ENCODE peak calls at places on chromosomes 11 and 22, in five cellular contexts. One of them, this sample, is unnamed.

GRCh38 chr11:12731841-12732336 is 57.7 kb downstream of the TEAD1 start:
- DNase-seq in esophagus squamous epithelium: no peak
- DNase-seq in stimulated activated CD4-positive, alpha-beta T cell treated with anti-CD3 and anti-CD28 coated beads, Interleukin-2, amount 100 ng/mL, for 48 hours: no peak
- DNase-seq in skeletal muscle cell: no peak
- DNase-seq in T-cell: no peak
- DNase-seq in this sample: no peak

GRCh38 chr11:58059011-58059358 is 28.2 kb downstream of the OR6Q1 start:
- DNase-seq in esophagus squamous epithelium: no peak
- DNase-seq in stimulated activated CD4-positive, alpha-beta T cell treated with anti-CD3 and anti-CD28 coated beads, Interleukin-2, amount 100 ng/mL, for 48 hours: no peak
- DNase-seq in skeletal muscle cell: peak
- DNase-seq in T-cell: no peak
- DNase-seq in this sample: peak

GRCh38 chr11:104678408-104678807 is 219.9 kb downstream of the CASP12 start:
- DNase-seq in esophagus squamous epithelium: no peak
- DNase-seq in stimulated activated CD4-positive, alpha-beta T cell treated with anti-CD3 and anti-CD28 coated beads, Interleukin-2, amount 100 ng/mL, for 48 hours: no peak
- DNase-seq in skeletal muscle cell: no peak
- DNase-seq in T-cell: no peak
- DNase-seq in this sample: no peak

GRCh38 chr11:33687733-33688479 is 12.7 kb downstream of the C11orf91 start:
- DNase-seq in esophagus squamous epithelium: no peak
- DNase-seq in stimulated activated CD4-positive, alpha-beta T cell treated with anti-CD3 and anti-CD28 coated beads, Interleukin-2, amount 100 ng/mL, for 48 hours: no peak
- DNase-seq in skeletal muscle cell: no peak
- DNase-seq in T-cell: no peak
- DNase-seq in this sample: no peak

GRCh38 chr22:30824096-30824495 is 129.4 kb downstream of the OSBP2 start:
- DNase-seq in esophagus squamous epithelium: no peak
- DNase-seq in stimulated activated CD4-positive, alpha-beta T cell treated with anti-CD3 and anti-CD28 coated beads, Interleukin-2, amount 100 ng/mL, for 48 hours: no peak
- DNase-seq in skeletal muscle cell: no peak
- DNase-seq in T-cell: no peak
- DNase-seq in this sample: no peak

GRCh38 chr22:31826443-31826842 is 72.6 kb downstream of the DEPDC5 start:
- DNase-seq in esophagus squamous epithelium: no peak
- DNase-seq in stimulated activated CD4-positive, alpha-beta T cell treated with anti-CD3 and anti-CD28 coated beads, Interleukin-2, amount 100 ng/mL, for 48 hours: no peak
- DNase-seq in skeletal muscle cell: no peak
- DNase-seq in T-cell: no peak
- DNase-seq in this sample: no peak

GRCh38 chr11:12712132-12712531 is 37.9 kb downstream of the TEAD1 start:
- DNase-seq in esophagus squamous epithelium: no peak
- DNase-seq in stimulated activated CD4-positive, alpha-beta T cell treated with anti-CD3 and anti-CD28 coated beads, Interleukin-2, amount 100 ng/mL, for 48 hours: no peak
- DNase-seq in skeletal muscle cell: no peak
- DNase-seq in T-cell: no peak
- DNase-seq in this sample: no peak

GRCh38 chr22:48357196-48357595 is 1470.5 kb downstream of the BRD1 start:
- DNase-seq in esophagus squamous epithelium: no peak
- DNase-seq in stimulated activated CD4-positive, alpha-beta T cell treated with anti-CD3 and anti-CD28 coated beads, Interleukin-2, amount 100 ng/mL, for 48 hours: no peak
- DNase-seq in skeletal muscle cell: no peak
- DNase-seq in T-cell: no peak
- DNase-seq in this sample: no peak

GRCh38 chr11:114304065-114304464 is 7.9 kb downstream of the NNMT start:
- DNase-seq in esophagus squamous epithelium: no peak
- DNase-seq in stimulated activated CD4-positive, alpha-beta T cell treated with anti-CD3 and anti-CD28 coated beads, Interleukin-2, amount 100 ng/mL, for 48 hours: no peak
- DNase-seq in skeletal muscle cell: no peak
- DNase-seq in T-cell: no peak
- DNase-seq in this sample: no peak

GRCh38 chr11:128458316-128458715 is 129.0 kb downstream of the ETS1 start:
- DNase-seq in esophagus squamous epithelium: no peak
- DNase-seq in stimulated activated CD4-positive, alpha-beta T cell treated with anti-CD3 and anti-CD28 coated beads, Interleukin-2, amount 100 ng/mL, for 48 hours: no peak
- DNase-seq in skeletal muscle cell: peak
- DNase-seq in T-cell: no peak
- DNase-seq in this sample: peak

GRCh38 chr11:47714554-47715081 is 551 bp downstream of the AGBL2 start:
- DNase-seq in esophagus squamous epithelium: no peak
- DNase-seq in stimulated activated CD4-positive, alpha-beta T cell treated with anti-CD3 and anti-CD28 coated beads, Interleukin-2, amount 100 ng/mL, for 48 hours: no peak
- DNase-seq in skeletal muscle cell: no peak
- DNase-seq in T-cell: peak
- DNase-seq in this sample: no peak

GRCh38 chr11:12681462-12681861 is 7.2 kb downstream of the TEAD1 start:
- DNase-seq in esophagus squamous epithelium: no peak
- DNase-seq in stimulated activated CD4-positive, alpha-beta T cell treated with anti-CD3 and anti-CD28 coated beads, Interleukin-2, amount 100 ng/mL, for 48 hours: no peak
- DNase-seq in skeletal muscle cell: no peak
- DNase-seq in T-cell: no peak
- DNase-seq in this sample: no peak

GRCh38 chr11:118845369-118845768 is 38.3 kb upstream of the CXCR5 start:
- DNase-seq in esophagus squamous epithelium: no peak
- DNase-seq in stimulated activated CD4-positive, alpha-beta T cell treated with anti-CD3 and anti-CD28 coated beads, Interleukin-2, amount 100 ng/mL, for 48 hours: no peak
- DNase-seq in skeletal muscle cell: no peak
- DNase-seq in T-cell: no peak
- DNase-seq in this sample: no peak

GRCh38 chr11:66239998-66240780 is 28.2 kb upstream of the RAB1B start:
- DNase-seq in esophagus squamous epithelium: no peak
- DNase-seq in stimulated activated CD4-positive, alpha-beta T cell treated with anti-CD3 and anti-CD28 coated beads, Interleukin-2, amount 100 ng/mL, for 48 hours: no peak
- DNase-seq in skeletal muscle cell: no peak
- DNase-seq in T-cell: no peak
- DNase-seq in this sample: no peak

This sample was measured in AG04449.